ENCODE peak calls at places on chromosomes 4 and X, in seven cellular contexts. L is aorta, Z is NCI-H460, O is GM23248, R is islet precursor cell, F is H9, P is GM12878. I is an unnamed sample.

GRCh38 chr4:118729287-118730286 is 44.4 kb downstream of the METTL14 start:
- DNase-seq in L (no peak), Z (no peak), O (peak), R (no peak), F (no peak), P (no peak), I (no peak)

GRCh38 chrX:69503835-69504625 is at the start of gene NALF2:
- DNase-seq in L (peak), Z (peak), O (peak), R (peak), F (peak), P (no peak), I (no peak)

GRCh38 chr4:75494563-75494962 is 19.6 kb downstream of the RCHY1 start:
- DNase-seq in L (no peak), Z (no peak), O (peak), R (no peak), F (no peak), P (no peak), I (no peak)

GRCh38 chr4:141815646-141816045 is 179.3 kb downstream of the IL15 start:
- DNase-seq in L (no peak), Z (no peak), O (no peak), R (no peak), F (no peak), P (no peak), I (no peak)

GRCh38 chr4:183960021-183960420 is 54.9 kb downstream of the STOX2 start:
- DNase-seq in L (no peak), Z (peak), O (peak), R (peak), F (peak), P (no peak), I (no peak)

GRCh38 chr4:2832981-2833670 is 10.5 kb upstream of the ADD1 start:
- DNase-seq in L (peak), Z (no peak), O (no peak), R (peak), F (no peak), P (no peak), I (no peak)

GRCh38 chr4:157184300-157184699 is 36.2 kb upstream of the GRIA2 start:
- DNase-seq in L (no peak), Z (no peak), O (no peak), R (no peak), F (no peak), P (no peak), I (no peak)

GRCh38 chrX:130165181-130165702 is 399 bp downstream of the AIFM1 start:
- DNase-seq in L (no peak), Z (no peak), O (peak), R (no peak), F (no peak), P (no peak), I (no peak)

GRCh38 chrX:136812286-136812685 is 31.6 kb upstream of the ARHGEF6 start:
- DNase-seq in L (no peak), Z (no peak), O (peak), R (no peak), F (no peak), P (no peak), I (no peak)

GRCh38 chrX:51487960-51488267 is 8.5 kb downstream of the NUDT11 start:
- DNase-seq in L (no peak), Z (no peak), O (peak), R (no peak), F (no peak), P (no peak), I (no peak)